ENCODE peak calls at places on chromosomes 16 and 17, in nine cellular contexts. One of them, this sample, is unnamed.

GRCh38 chr16:8583199-8583598 is 7.1 kb downstream of the TMEM114 start:
- DNase-seq in activated CD4-positive, alpha-beta T cell treated with anti-CD3 and anti-CD28 coated beads, Interleukin-2, amount 10 ng/mL, durations not matched to agents 7 days and 5 days: no peak
- DNase-seq in stimulated activated CD8-positive, alpha-beta memory T cell treated with anti-CD3 and anti-CD28 coated beads, Interleukin-2, amount 100 ng/mL, for 1 hour: no peak
- DNase-seq in iris pigment epithelial cell: peak
- DNase-seq in EH: peak
- DNase-seq in EL: peak
- DNase-seq in AG08396: peak
- DNase-seq in NCI-H510A: no peak
- DNase-seq in right cardiac atrium: no peak
- DNase-seq in this sample: no peak

GRCh38 chr16:79171504-79172240 is 428.9 kb downstream of the MAF start:
- DNase-seq in activated CD4-positive, alpha-beta T cell treated with anti-CD3 and anti-CD28 coated beads, Interleukin-2, amount 10 ng/mL, durations not matched to agents 7 days and 5 days: no peak
- DNase-seq in stimulated activated CD8-positive, alpha-beta memory T cell treated with anti-CD3 and anti-CD28 coated beads, Interleukin-2, amount 100 ng/mL, for 1 hour: no peak
- DNase-seq in iris pigment epithelial cell: no peak
- DNase-seq in EH: no peak
- DNase-seq in EL: no peak
- DNase-seq in AG08396: no peak
- DNase-seq in NCI-H510A: peak
- DNase-seq in right cardiac atrium: no peak
- DNase-seq in this sample: no peak

GRCh38 chr17:13634001-13634400 is 32.3 kb upstream of the HS3ST3A1 start:
- DNase-seq in activated CD4-positive, alpha-beta T cell treated with anti-CD3 and anti-CD28 coated beads, Interleukin-2, amount 10 ng/mL, durations not matched to agents 7 days and 5 days: no peak
- DNase-seq in stimulated activated CD8-positive, alpha-beta memory T cell treated with anti-CD3 and anti-CD28 coated beads, Interleukin-2, amount 100 ng/mL, for 1 hour: no peak
- DNase-seq in iris pigment epithelial cell: peak
- DNase-seq in EH: no peak
- DNase-seq in EL: peak
- DNase-seq in AG08396: no peak
- DNase-seq in NCI-H510A: no peak
- DNase-seq in right cardiac atrium: no peak
- DNase-seq in this sample: no peak

GRCh38 chr16:81494434-81494806 is 49.8 kb downstream of the CMIP start:
- DNase-seq in activated CD4-positive, alpha-beta T cell treated with anti-CD3 and anti-CD28 coated beads, Interleukin-2, amount 10 ng/mL, durations not matched to agents 7 days and 5 days: no peak
- DNase-seq in stimulated activated CD8-positive, alpha-beta memory T cell treated with anti-CD3 and anti-CD28 coated beads, Interleukin-2, amount 100 ng/mL, for 1 hour: no peak
- DNase-seq in iris pigment epithelial cell: no peak
- DNase-seq in EH: no peak
- DNase-seq in EL: no peak
- DNase-seq in AG08396: no peak
- DNase-seq in NCI-H510A: no peak
- DNase-seq in right cardiac atrium: peak
- DNase-seq in this sample: no peak

GRCh38 chr17:1413281-1413791 is 13.3 kb upstream of the YWHAE start:
- DNase-seq in activated CD4-positive, alpha-beta T cell treated with anti-CD3 and anti-CD28 coated beads, Interleukin-2, amount 10 ng/mL, durations not matched to agents 7 days and 5 days: no peak
- DNase-seq in stimulated activated CD8-positive, alpha-beta memory T cell treated with anti-CD3 and anti-CD28 coated beads, Interleukin-2, amount 100 ng/mL, for 1 hour: no peak
- DNase-seq in iris pigment epithelial cell: peak
- DNase-seq in EH: peak
- DNase-seq in EL: peak
- DNase-seq in AG08396: peak
- DNase-seq in NCI-H510A: peak
- DNase-seq in right cardiac atrium: peak
- DNase-seq in this sample: peak

GRCh38 chr17:79600613-79601221 is 10.1 kb downstream of the RBFOX3 start:
- DNase-seq in activated CD4-positive, alpha-beta T cell treated with anti-CD3 and anti-CD28 coated beads, Interleukin-2, amount 10 ng/mL, durations not matched to agents 7 days and 5 days: no peak
- DNase-seq in stimulated activated CD8-positive, alpha-beta memory T cell treated with anti-CD3 and anti-CD28 coated beads, Interleukin-2, amount 100 ng/mL, for 1 hour: no peak
- DNase-seq in iris pigment epithelial cell: no peak
- DNase-seq in EH: no peak
- DNase-seq in EL: no peak
- DNase-seq in AG08396: no peak
- DNase-seq in NCI-H510A: no peak
- DNase-seq in right cardiac atrium: peak
- DNase-seq in this sample: no peak

GRCh38 chr17:58452738-58453137 is 35.4 kb upstream of the RNF43 start:
- DNase-seq in activated CD4-positive, alpha-beta T cell treated with anti-CD3 and anti-CD28 coated beads, Interleukin-2, amount 10 ng/mL, durations not matched to agents 7 days and 5 days: no peak
- DNase-seq in stimulated activated CD8-positive, alpha-beta memory T cell treated with anti-CD3 and anti-CD28 coated beads, Interleukin-2, amount 100 ng/mL, for 1 hour: no peak
- DNase-seq in iris pigment epithelial cell: peak
- DNase-seq in EH: peak
- DNase-seq in EL: peak
- DNase-seq in AG08396: no peak
- DNase-seq in NCI-H510A: no peak
- DNase-seq in right cardiac atrium: no peak
- DNase-seq in this sample: peak

GRCh38 chr16:21622545-21622944 is 23.2 kb downstream of the METTL9 start:
- DNase-seq in activated CD4-positive, alpha-beta T cell treated with anti-CD3 and anti-CD28 coated beads, Interleukin-2, amount 10 ng/mL, durations not matched to agents 7 days and 5 days: no peak
- DNase-seq in stimulated activated CD8-positive, alpha-beta memory T cell treated with anti-CD3 and anti-CD28 coated beads, Interleukin-2, amount 100 ng/mL, for 1 hour: no peak
- DNase-seq in iris pigment epithelial cell: no peak
- DNase-seq in EH: no peak
- DNase-seq in EL: no peak
- DNase-seq in AG08396: no peak
- DNase-seq in NCI-H510A: no peak
- DNase-seq in right cardiac atrium: no peak
- DNase-seq in this sample: no peak

GRCh38 chr16:89956511-89957213 is 8.1 kb downstream of the DEF8 start:
- DNase-seq in activated CD4-positive, alpha-beta T cell treated with anti-CD3 and anti-CD28 coated beads, Interleukin-2, amount 10 ng/mL, durations not matched to agents 7 days and 5 days: no peak
- DNase-seq in stimulated activated CD8-positive, alpha-beta memory T cell treated with anti-CD3 and anti-CD28 coated beads, Interleukin-2, amount 100 ng/mL, for 1 hour: no peak
- DNase-seq in iris pigment epithelial cell: no peak
- DNase-seq in EH: no peak
- DNase-seq in EL: no peak
- DNase-seq in AG08396: no peak
- DNase-seq in NCI-H510A: no peak
- DNase-seq in right cardiac atrium: no peak
- DNase-seq in this sample: no peak

GRCh38 chr16:70454221-70455034 is at the start of gene FCSK:
- DNase-seq in activated CD4-positive, alpha-beta T cell treated with anti-CD3 and anti-CD28 coated beads, Interleukin-2, amount 10 ng/mL, durations not matched to agents 7 days and 5 days: peak
- DNase-seq in stimulated activated CD8-positive, alpha-beta memory T cell treated with anti-CD3 and anti-CD28 coated beads, Interleukin-2, amount 100 ng/mL, for 1 hour: peak
- DNase-seq in iris pigment epithelial cell: peak
- DNase-seq in EH: peak
- DNase-seq in EL: peak
- DNase-seq in AG08396: peak
- DNase-seq in NCI-H510A: no peak
- DNase-seq in right cardiac atrium: peak
- DNase-seq in this sample: peak

GRCh38 chr17:47776330-47777197 is 43.5 kb downstream of the TBX21 start:
- DNase-seq in activated CD4-positive, alpha-beta T cell treated with anti-CD3 and anti-CD28 coated beads, Interleukin-2, amount 10 ng/mL, durations not matched to agents 7 days and 5 days: peak
- DNase-seq in stimulated activated CD8-positive, alpha-beta memory T cell treated with anti-CD3 and anti-CD28 coated beads, Interleukin-2, amount 100 ng/mL, for 1 hour: no peak
- DNase-seq in iris pigment epithelial cell: peak
- DNase-seq in EH: peak
- DNase-seq in EL: peak
- DNase-seq in AG08396: peak
- DNase-seq in NCI-H510A: no peak
- DNase-seq in right cardiac atrium: no peak
- DNase-seq in this sample: peak

GRCh38 chr16:22614271-22614947 is 103.7 kb downstream of the NPIPB5 start:
- DNase-seq in activated CD4-positive, alpha-beta T cell treated with anti-CD3 and anti-CD28 coated beads, Interleukin-2, amount 10 ng/mL, durations not matched to agents 7 days and 5 days: no peak
- DNase-seq in stimulated activated CD8-positive, alpha-beta memory T cell treated with anti-CD3 and anti-CD28 coated beads, Interleukin-2, amount 100 ng/mL, for 1 hour: no peak
- DNase-seq in iris pigment epithelial cell: peak
- DNase-seq in EH: peak
- DNase-seq in EL: no peak
- DNase-seq in AG08396: no peak
- DNase-seq in NCI-H510A: no peak
- DNase-seq in right cardiac atrium: no peak
- DNase-seq in this sample: peak

GRCh38 chr17:64025732-64026294 is 5.4 kb upstream of the ICAM2 start:
- DNase-seq in activated CD4-positive, alpha-beta T cell treated with anti-CD3 and anti-CD28 coated beads, Interleukin-2, amount 10 ng/mL, durations not matched to agents 7 days and 5 days: peak
- DNase-seq in stimulated activated CD8-positive, alpha-beta memory T cell treated with anti-CD3 and anti-CD28 coated beads, Interleukin-2, amount 100 ng/mL, for 1 hour: peak
- DNase-seq in iris pigment epithelial cell: peak
- DNase-seq in EH: peak
- DNase-seq in EL: peak
- DNase-seq in AG08396: peak
- DNase-seq in NCI-H510A: peak
- DNase-seq in right cardiac atrium: peak
- DNase-seq in this sample: peak

GRCh38 chr16:20768818-20769217 is 5.0 kb downstream of the ACSM3 start:
- DNase-seq in activated CD4-positive, alpha-beta T cell treated with anti-CD3 and anti-CD28 coated beads, Interleukin-2, amount 10 ng/mL, durations not matched to agents 7 days and 5 days: no peak
- DNase-seq in stimulated activated CD8-positive, alpha-beta memory T cell treated with anti-CD3 and anti-CD28 coated beads, Interleukin-2, amount 100 ng/mL, for 1 hour: no peak
- DNase-seq in iris pigment epithelial cell: no peak
- DNase-seq in EH: no peak
- DNase-seq in EL: no peak
- DNase-seq in AG08396: no peak
- DNase-seq in NCI-H510A: no peak
- DNase-seq in right cardiac atrium: no peak
- DNase-seq in this sample: no peak

GRCh38 chr16:83835972-83836566 is 28.3 kb downstream of the HSBP1 start:
- DNase-seq in activated CD4-positive, alpha-beta T cell treated with anti-CD3 and anti-CD28 coated beads, Interleukin-2, amount 10 ng/mL, durations not matched to agents 7 days and 5 days: peak
- DNase-seq in stimulated activated CD8-positive, alpha-beta memory T cell treated with anti-CD3 and anti-CD28 coated beads, Interleukin-2, amount 100 ng/mL, for 1 hour: no peak
- DNase-seq in iris pigment epithelial cell: peak
- DNase-seq in EH: peak
- DNase-seq in EL: peak
- DNase-seq in AG08396: peak
- DNase-seq in NCI-H510A: no peak
- DNase-seq in right cardiac atrium: no peak
- DNase-seq in this sample: peak

GRCh38 chr17:6768447-6768846 is 7.6 kb upstream of the FBXO39 start:
- DNase-seq in activated CD4-positive, alpha-beta T cell treated with anti-CD3 and anti-CD28 coated beads, Interleukin-2, amount 10 ng/mL, durations not matched to agents 7 days and 5 days: no peak
- DNase-seq in stimulated activated CD8-positive, alpha-beta memory T cell treated with anti-CD3 and anti-CD28 coated beads, Interleukin-2, amount 100 ng/mL, for 1 hour: no peak
- DNase-seq in iris pigment epithelial cell: no peak
- DNase-seq in EH: no peak
- DNase-seq in EL: no peak
- DNase-seq in AG08396: no peak
- DNase-seq in NCI-H510A: no peak
- DNase-seq in right cardiac atrium: no peak
- DNase-seq in this sample: no peak

GRCh38 chr16:81493755-81494433 is 49.3 kb downstream of the CMIP start:
- DNase-seq in activated CD4-positive, alpha-beta T cell treated with anti-CD3 and anti-CD28 coated beads, Interleukin-2, amount 10 ng/mL, durations not matched to agents 7 days and 5 days: no peak
- DNase-seq in stimulated activated CD8-positive, alpha-beta memory T cell treated with anti-CD3 and anti-CD28 coated beads, Interleukin-2, amount 100 ng/mL, for 1 hour: no peak
- DNase-seq in iris pigment epithelial cell: peak
- DNase-seq in EH: peak
- DNase-seq in EL: peak
- DNase-seq in AG08396: peak
- DNase-seq in NCI-H510A: peak
- DNase-seq in right cardiac atrium: no peak
- DNase-seq in this sample: peak

GRCh38 chr17:75876190-75876937 is 2.0 kb downstream of the TRIM47 start:
- DNase-seq in activated CD4-positive, alpha-beta T cell treated with anti-CD3 and anti-CD28 coated beads, Interleukin-2, amount 10 ng/mL, durations not matched to agents 7 days and 5 days: peak
- DNase-seq in stimulated activated CD8-positive, alpha-beta memory T cell treated with anti-CD3 and anti-CD28 coated beads, Interleukin-2, amount 100 ng/mL, for 1 hour: peak
- DNase-seq in iris pigment epithelial cell: no peak
- DNase-seq in EH: no peak
- DNase-seq in EL: no peak
- DNase-seq in AG08396: no peak
- DNase-seq in NCI-H510A: peak
- DNase-seq in right cardiac atrium: no peak
- DNase-seq in this sample: no peak

GRCh38 chr16:35776-36305 is 17.6 kb downstream of the POLR3K start:
- DNase-seq in activated CD4-positive, alpha-beta T cell treated with anti-CD3 and anti-CD28 coated beads, Interleukin-2, amount 10 ng/mL, durations not matched to agents 7 days and 5 days: no peak
- DNase-seq in stimulated activated CD8-positive, alpha-beta memory T cell treated with anti-CD3 and anti-CD28 coated beads, Interleukin-2, amount 100 ng/mL, for 1 hour: no peak
- DNase-seq in iris pigment epithelial cell: no peak
- DNase-seq in EH: no peak
- DNase-seq in EL: no peak
- DNase-seq in AG08396: no peak
- DNase-seq in NCI-H510A: no peak
- DNase-seq in right cardiac atrium: no peak
- DNase-seq in this sample: no peak

GRCh38 chr17:28744104-28744801 is 442 bp downstream of the TRAF4 start:
- DNase-seq in activated CD4-positive, alpha-beta T cell treated with anti-CD3 and anti-CD28 coated beads, Interleukin-2, amount 10 ng/mL, durations not matched to agents 7 days and 5 days: peak
- DNase-seq in stimulated activated CD8-positive, alpha-beta memory T cell treated with anti-CD3 and anti-CD28 coated beads, Interleukin-2, amount 100 ng/mL, for 1 hour: peak
- DNase-seq in iris pigment epithelial cell: no peak
- DNase-seq in EH: peak
- DNase-seq in EL: peak
- DNase-seq in AG08396: peak
- DNase-seq in NCI-H510A: no peak
- DNase-seq in right cardiac atrium: peak
- DNase-seq in this sample: peak

GRCh38 chr17:63196772-63197335 is 230.8 kb downstream of the TANC2 start:
- DNase-seq in activated CD4-positive, alpha-beta T cell treated with anti-CD3 and anti-CD28 coated beads, Interleukin-2, amount 10 ng/mL, durations not matched to agents 7 days and 5 days: no peak
- DNase-seq in stimulated activated CD8-positive, alpha-beta memory T cell treated with anti-CD3 and anti-CD28 coated beads, Interleukin-2, amount 100 ng/mL, for 1 hour: no peak
- DNase-seq in iris pigment epithelial cell: no peak
- DNase-seq in EH: no peak
- DNase-seq in EL: no peak
- DNase-seq in AG08396: no peak
- DNase-seq in NCI-H510A: no peak
- DNase-seq in right cardiac atrium: no peak
- DNase-seq in this sample: no peak

GRCh38 chr17:60047046-60047445 is 31.7 kb downstream of the HEATR6 start:
- DNase-seq in activated CD4-positive, alpha-beta T cell treated with anti-CD3 and anti-CD28 coated beads, Interleukin-2, amount 10 ng/mL, durations not matched to agents 7 days and 5 days: no peak
- DNase-seq in stimulated activated CD8-positive, alpha-beta memory T cell treated with anti-CD3 and anti-CD28 coated beads, Interleukin-2, amount 100 ng/mL, for 1 hour: no peak
- DNase-seq in iris pigment epithelial cell: no peak
- DNase-seq in EH: no peak
- DNase-seq in EL: no peak
- DNase-seq in AG08396: no peak
- DNase-seq in NCI-H510A: no peak
- DNase-seq in right cardiac atrium: no peak
- DNase-seq in this sample: no peak

GRCh38 chr17:64780096-64781012 is 118.2 kb upstream of the SMURF2 start:
- DNase-seq in activated CD4-positive, alpha-beta T cell treated with anti-CD3 and anti-CD28 coated beads, Interleukin-2, amount 10 ng/mL, durations not matched to agents 7 days and 5 days: peak
- DNase-seq in stimulated activated CD8-positive, alpha-beta memory T cell treated with anti-CD3 and anti-CD28 coated beads, Interleukin-2, amount 100 ng/mL, for 1 hour: peak
- DNase-seq in iris pigment epithelial cell: no peak
- DNase-seq in EH: peak
- DNase-seq in EL: peak
- DNase-seq in AG08396: peak
- DNase-seq in NCI-H510A: peak
- DNase-seq in right cardiac atrium: peak
- DNase-seq in this sample: no peak

GRCh38 chr16:57444711-57445110 is 2.5 kb downstream of the CIAPIN1 start:
- DNase-seq in activated CD4-positive, alpha-beta T cell treated with anti-CD3 and anti-CD28 coated beads, Interleukin-2, amount 10 ng/mL, durations not matched to agents 7 days and 5 days: no peak
- DNase-seq in stimulated activated CD8-positive, alpha-beta memory T cell treated with anti-CD3 and anti-CD28 coated beads, Interleukin-2, amount 100 ng/mL, for 1 hour: no peak
- DNase-seq in iris pigment epithelial cell: peak
- DNase-seq in EH: peak
- DNase-seq in EL: no peak
- DNase-seq in AG08396: no peak
- DNase-seq in NCI-H510A: no peak
- DNase-seq in right cardiac atrium: no peak
- DNase-seq in this sample: peak

GRCh38 chr16:85635545-85636140 is 22.5 kb downstream of the GSE1 start:
- DNase-seq in activated CD4-positive, alpha-beta T cell treated with anti-CD3 and anti-CD28 coated beads, Interleukin-2, amount 10 ng/mL, durations not matched to agents 7 days and 5 days: no peak
- DNase-seq in stimulated activated CD8-positive, alpha-beta memory T cell treated with anti-CD3 and anti-CD28 coated beads, Interleukin-2, amount 100 ng/mL, for 1 hour: no peak
- DNase-seq in iris pigment epithelial cell: no peak
- DNase-seq in EH: no peak
- DNase-seq in EL: no peak
- DNase-seq in AG08396: no peak
- DNase-seq in NCI-H510A: no peak
- DNase-seq in right cardiac atrium: no peak
- DNase-seq in this sample: no peak

This sample was measured in LHCN-M2.